ENCODE peak calls at places on chromosomes 5 and 9, in eight cellular contexts. One of them, this sample, is unnamed.

GRCh38 chr5:112420111-112420864 is 1.2 kb upstream of the EPB41L4A start:
- DNase-seq in mucosa of gallbladder: peak; percentile 82
- DNase-seq in substantia nigra: peak; percentile 54
- DNase-seq in HFFc6: peak; percentile 23
- DNase-seq in tibial nerve: peak; percentile 68
- DNase-seq in lower lobe of right lung: peak; percentile 88
- DNase-seq in NAMALWA: peak; percentile 73
- DNase-seq in NCI-H1417: peak; percentile 89
- DNase-seq in this sample: peak; percentile 83

GRCh38 chr9:131801811-131802210 is 61.9 kb upstream of the RAPGEF1 start:
- DNase-seq in mucosa of gallbladder: no peak
- DNase-seq in substantia nigra: no peak
- DNase-seq in HFFc6: no peak
- DNase-seq in tibial nerve: no peak
- DNase-seq in lower lobe of right lung: no peak
- DNase-seq in NAMALWA: no peak
- DNase-seq in NCI-H1417: no peak
- DNase-seq in this sample: no peak

GRCh38 chr5:88428633-88429032 is 160.0 kb upstream of the TMEM161B start:
- DNase-seq in mucosa of gallbladder: no peak
- DNase-seq in substantia nigra: no peak
- DNase-seq in HFFc6: no peak
- DNase-seq in tibial nerve: no peak
- DNase-seq in lower lobe of right lung: no peak
- DNase-seq in NAMALWA: no peak
- DNase-seq in NCI-H1417: no peak
- DNase-seq in this sample: no peak

GRCh38 chr9:92686954-92687353 is 17.0 kb upstream of the IPPK start:
- DNase-seq in mucosa of gallbladder: no peak
- DNase-seq in substantia nigra: no peak
- DNase-seq in HFFc6: no peak
- DNase-seq in tibial nerve: no peak
- DNase-seq in lower lobe of right lung: no peak
- DNase-seq in NAMALWA: peak; percentile 61
- DNase-seq in NCI-H1417: no peak
- DNase-seq in this sample: peak; percentile 32

GRCh38 chr5:113150821-113151220 is 174.2 kb downstream of the DCP2 start:
- DNase-seq in mucosa of gallbladder: no peak
- DNase-seq in substantia nigra: no peak
- DNase-seq in HFFc6: no peak
- DNase-seq in tibial nerve: no peak
- DNase-seq in lower lobe of right lung: no peak
- DNase-seq in NAMALWA: no peak
- DNase-seq in NCI-H1417: no peak
- DNase-seq in this sample: no peak

GRCh38 chr9:37676411-37676830 is 25.7 kb downstream of the FRMPD1 start:
- DNase-seq in mucosa of gallbladder: no peak
- DNase-seq in substantia nigra: peak; percentile 47
- DNase-seq in HFFc6: no peak
- DNase-seq in tibial nerve: no peak
- DNase-seq in lower lobe of right lung: no peak
- DNase-seq in NAMALWA: no peak
- DNase-seq in NCI-H1417: peak; percentile 80
- DNase-seq in this sample: no peak

GRCh38 chr5:105905392-105905791 is 1765.3 kb downstream of the EFNA5 start:
- DNase-seq in mucosa of gallbladder: no peak
- DNase-seq in substantia nigra: no peak
- DNase-seq in HFFc6: no peak
- DNase-seq in tibial nerve: no peak
- DNase-seq in lower lobe of right lung: no peak
- DNase-seq in NAMALWA: no peak
- DNase-seq in NCI-H1417: no peak
- DNase-seq in this sample: no peak

GRCh38 chr9:120306561-120306960 is 273.4 kb downstream of the CDK5RAP2 start:
- DNase-seq in mucosa of gallbladder: no peak
- DNase-seq in substantia nigra: no peak
- DNase-seq in HFFc6: no peak
- DNase-seq in tibial nerve: no peak
- DNase-seq in lower lobe of right lung: no peak
- DNase-seq in NAMALWA: no peak
- DNase-seq in NCI-H1417: no peak
- DNase-seq in this sample: no peak

GRCh38 chr5:169717298-169717697 is 80.2 kb downstream of the DOCK2 start:
- DNase-seq in mucosa of gallbladder: no peak
- DNase-seq in substantia nigra: no peak
- DNase-seq in HFFc6: no peak
- DNase-seq in tibial nerve: no peak
- DNase-seq in lower lobe of right lung: no peak
- DNase-seq in NAMALWA: no peak
- DNase-seq in NCI-H1417: no peak
- DNase-seq in this sample: no peak

GRCh38 chr5:128349044-128349629 is 188.9 kb downstream of the FBN2 start:
- DNase-seq in mucosa of gallbladder: peak; percentile 17
- DNase-seq in substantia nigra: no peak
- DNase-seq in HFFc6: no peak
- DNase-seq in tibial nerve: no peak
- DNase-seq in lower lobe of right lung: no peak
- DNase-seq in NAMALWA: no peak
- DNase-seq in NCI-H1417: peak; percentile 94
- DNase-seq in this sample: peak; percentile 51

GRCh38 chr9:126295936-126296600 is 30.6 kb upstream of the MVB12B start:
- DNase-seq in mucosa of gallbladder: no peak
- DNase-seq in substantia nigra: no peak
- DNase-seq in HFFc6: no peak
- DNase-seq in tibial nerve: no peak
- DNase-seq in lower lobe of right lung: no peak
- DNase-seq in NAMALWA: no peak
- DNase-seq in NCI-H1417: no peak
- DNase-seq in this sample: no peak